ENCODE peak calls at places on chromosomes 5 and 9, in nine cellular contexts. One of them, this sample, is unnamed.

GRCh38 chr5:111697881-111698757 is 58.9 kb downstream of the NREP start:
- DNase-seq in HFFc6: peak; percentile 34
- DNase-seq in progenitor cell of endocrine pancreas: no peak
- DNase-seq in GM13976: no peak
- DNase-seq in colonic mucosa: no peak
- DNase-seq in spleen: no peak
- DNase-seq in H9: peak; percentile 59
- DNase-seq in EL: peak; percentile 43
- DNase-seq in fibroblast of pulmonary artery: peak; percentile 47
- DNase-seq in this sample: no peak

GRCh38 chr5:181138258-181138657 is 7.3 kb upstream of the OR2V1 start:
- DNase-seq in fibroblast of pulmonary artery: no peak
- DNase-seq in EL: peak; percentile 57
- DNase-seq in GM13976: no peak
- DNase-seq in H9: peak; percentile 59
- DNase-seq in progenitor cell of endocrine pancreas: no peak
- DNase-seq in colonic mucosa: no peak
- DNase-seq in spleen: no peak
- DNase-seq in HFFc6: peak; percentile 42
- DNase-seq in this sample: no peak

GRCh38 chr5:151238303-151238741 is 14.4 kb upstream of the CCDC69 start:
- DNase-seq in H9: peak; percentile 45
- DNase-seq in colonic mucosa: no peak
- DNase-seq in GM13976: peak; percentile 72
- DNase-seq in progenitor cell of endocrine pancreas: no peak
- DNase-seq in fibroblast of pulmonary artery: no peak
- DNase-seq in HFFc6: no peak
- DNase-seq in EL: no peak
- DNase-seq in spleen: peak; percentile 86
- DNase-seq in this sample: no peak

GRCh38 chr5:180848878-180849277 is 12.2 kb downstream of the ZFP62 start:
- DNase-seq in EL: no peak
- DNase-seq in GM13976: no peak
- DNase-seq in H9: no peak
- DNase-seq in fibroblast of pulmonary artery: no peak
- DNase-seq in progenitor cell of endocrine pancreas: no peak
- DNase-seq in colonic mucosa: no peak
- DNase-seq in spleen: no peak
- DNase-seq in HFFc6: no peak
- DNase-seq in this sample: no peak

GRCh38 chr5:643351-643801 is 31.2 kb downstream of the CEP72 start:
- DNase-seq in progenitor cell of endocrine pancreas: no peak
- DNase-seq in HFFc6: no peak
- DNase-seq in GM13976: no peak
- DNase-seq in EL: no peak
- DNase-seq in spleen: peak; percentile 75
- DNase-seq in H9: no peak
- DNase-seq in colonic mucosa: no peak
- DNase-seq in fibroblast of pulmonary artery: no peak
- DNase-seq in this sample: no peak

GRCh38 chr5:6543346-6543730 is 89.5 kb downstream of the NSUN2 start:
- DNase-seq in H9: no peak
- DNase-seq in spleen: no peak
- DNase-seq in GM13976: no peak
- DNase-seq in HFFc6: no peak
- DNase-seq in progenitor cell of endocrine pancreas: no peak
- DNase-seq in fibroblast of pulmonary artery: no peak
- DNase-seq in colonic mucosa: peak; percentile 5
- DNase-seq in EL: no peak
- DNase-seq in this sample: no peak

GRCh38 chr5:139795074-139796001 is at the start of gene PSD2:
- DNase-seq in colonic mucosa: no peak
- DNase-seq in HFFc6: no peak
- DNase-seq in progenitor cell of endocrine pancreas: no peak
- DNase-seq in fibroblast of pulmonary artery: no peak
- DNase-seq in H9: peak; percentile 51
- DNase-seq in EL: no peak
- DNase-seq in GM13976: peak; percentile 63
- DNase-seq in spleen: peak; percentile 64
- DNase-seq in this sample: no peak

GRCh38 chr9:127180457-127181314 is 58.3 kb upstream of the ANGPTL2 start:
- DNase-seq in GM13976: no peak
- DNase-seq in H9: peak; percentile 15
- DNase-seq in colonic mucosa: peak; percentile 12
- DNase-seq in HFFc6: no peak
- DNase-seq in progenitor cell of endocrine pancreas: peak; percentile 4
- DNase-seq in spleen: peak; percentile 55
- DNase-seq in fibroblast of pulmonary artery: no peak
- DNase-seq in EL: no peak
- DNase-seq in this sample: no peak

GRCh38 chr9:107173422-107174180 is 109.5 kb upstream of the RAD23B start:
- DNase-seq in progenitor cell of endocrine pancreas: no peak
- DNase-seq in colonic mucosa: no peak
- DNase-seq in HFFc6: no peak
- DNase-seq in H9: no peak
- DNase-seq in GM13976: no peak
- DNase-seq in spleen: no peak
- DNase-seq in EL: no peak
- DNase-seq in fibroblast of pulmonary artery: no peak
- DNase-seq in this sample: no peak

GRCh38 chr5:16932401-16932800 is 3.7 kb downstream of the MYO10 start:
- DNase-seq in EL: no peak
- DNase-seq in H9: no peak
- DNase-seq in progenitor cell of endocrine pancreas: no peak
- DNase-seq in HFFc6: no peak
- DNase-seq in spleen: no peak
- DNase-seq in colonic mucosa: peak; percentile 49
- DNase-seq in GM13976: no peak
- DNase-seq in fibroblast of pulmonary artery: no peak
- DNase-seq in this sample: no peak

GRCh38 chr5:170533383-170533782 is 29.6 kb downstream of the KCNIP1 start:
- DNase-seq in colonic mucosa: no peak
- DNase-seq in spleen: no peak
- DNase-seq in H9: no peak
- DNase-seq in HFFc6: no peak
- DNase-seq in GM13976: no peak
- DNase-seq in progenitor cell of endocrine pancreas: no peak
- DNase-seq in EL: no peak
- DNase-seq in fibroblast of pulmonary artery: no peak
- DNase-seq in this sample: no peak

GRCh38 chr5:179110528-179110927 is 50.4 kb downstream of the ZNF354C start:
- DNase-seq in colonic mucosa: no peak
- DNase-seq in H9: no peak
- DNase-seq in fibroblast of pulmonary artery: no peak
- DNase-seq in GM13976: no peak
- DNase-seq in HFFc6: no peak
- DNase-seq in spleen: peak; percentile 47
- DNase-seq in EL: no peak
- DNase-seq in progenitor cell of endocrine pancreas: no peak
- DNase-seq in this sample: no peak

GRCh38 chr9:117218951-117219350 is 195.9 kb downstream of the ASTN2 start:
- DNase-seq in EL: no peak
- DNase-seq in fibroblast of pulmonary artery: no peak
- DNase-seq in progenitor cell of endocrine pancreas: no peak
- DNase-seq in spleen: no peak
- DNase-seq in GM13976: no peak
- DNase-seq in HFFc6: no peak
- DNase-seq in colonic mucosa: no peak
- DNase-seq in H9: no peak
- DNase-seq in this sample: no peak

GRCh38 chr5:98933446-98934072 is 4.8 kb upstream of the CHD1 start:
- DNase-seq in progenitor cell of endocrine pancreas: no peak
- DNase-seq in EL: no peak
- DNase-seq in colonic mucosa: no peak
- DNase-seq in H9: no peak
- DNase-seq in GM13976: peak; percentile 40
- DNase-seq in fibroblast of pulmonary artery: no peak
- DNase-seq in spleen: no peak
- DNase-seq in HFFc6: no peak
- DNase-seq in this sample: no peak

GRCh38 chr5:56012281-56012963 is 17.7 kb upstream of the IL6ST start:
- DNase-seq in H9: no peak
- DNase-seq in HFFc6: peak; percentile 74
- DNase-seq in progenitor cell of endocrine pancreas: no peak
- DNase-seq in fibroblast of pulmonary artery: peak; percentile 74
- DNase-seq in colonic mucosa: peak; percentile 32
- DNase-seq in EL: peak; percentile 81
- DNase-seq in spleen: no peak
- DNase-seq in GM13976: no peak
- DNase-seq in this sample: no peak

GRCh38 chr9:129719135-129719534 is 33.7 kb downstream of the PTGES start:
- DNase-seq in spleen: no peak
- DNase-seq in colonic mucosa: no peak
- DNase-seq in HFFc6: no peak
- DNase-seq in H9: peak; percentile 77
- DNase-seq in fibroblast of pulmonary artery: no peak
- DNase-seq in progenitor cell of endocrine pancreas: no peak
- DNase-seq in EL: no peak
- DNase-seq in GM13976: no peak
- DNase-seq in this sample: no peak

GRCh38 chr5:122313941-122314340 is 1.9 kb downstream of the SNCAIP start:
- DNase-seq in fibroblast of pulmonary artery: no peak
- DNase-seq in H9: no peak
- DNase-seq in GM13976: no peak
- DNase-seq in colonic mucosa: no peak
- DNase-seq in progenitor cell of endocrine pancreas: no peak
- DNase-seq in HFFc6: no peak
- DNase-seq in EL: no peak
- DNase-seq in spleen: no peak
- DNase-seq in this sample: no peak

GRCh38 chr5:159669559-159669958 is 246.7 kb upstream of the ADRA1B start:
- DNase-seq in GM13976: no peak
- DNase-seq in EL: no peak
- DNase-seq in colonic mucosa: no peak
- DNase-seq in H9: no peak
- DNase-seq in progenitor cell of endocrine pancreas: no peak
- DNase-seq in spleen: no peak
- DNase-seq in HFFc6: no peak
- DNase-seq in fibroblast of pulmonary artery: no peak
- DNase-seq in this sample: no peak

GRCh38 chr5:174272671-174273070 is 227.2 kb downstream of the NSG2 start:
- DNase-seq in spleen: no peak
- DNase-seq in colonic mucosa: no peak
- DNase-seq in EL: no peak
- DNase-seq in H9: no peak
- DNase-seq in HFFc6: no peak
- DNase-seq in progenitor cell of endocrine pancreas: no peak
- DNase-seq in GM13976: no peak
- DNase-seq in fibroblast of pulmonary artery: no peak
- DNase-seq in this sample: no peak

GRCh38 chr5:73327908-73328455 is 120.6 kb downstream of the FOXD1 start:
- DNase-seq in GM13976: no peak
- DNase-seq in progenitor cell of endocrine pancreas: no peak
- DNase-seq in HFFc6: peak; percentile 58
- DNase-seq in fibroblast of pulmonary artery: no peak
- DNase-seq in EL: peak; percentile 70
- DNase-seq in spleen: no peak
- DNase-seq in colonic mucosa: no peak
- DNase-seq in H9: no peak
- DNase-seq in this sample: peak; percentile 56

GRCh38 chr5:67858470-67859096 is 357.0 kb upstream of the PIK3R1 start:
- DNase-seq in HFFc6: no peak
- DNase-seq in GM13976: no peak
- DNase-seq in EL: no peak
- DNase-seq in colonic mucosa: no peak
- DNase-seq in progenitor cell of endocrine pancreas: no peak
- DNase-seq in H9: no peak
- DNase-seq in fibroblast of pulmonary artery: no peak
- DNase-seq in spleen: no peak
- DNase-seq in this sample: no peak

GRCh38 chr9:36163049-36163839 is 5.9 kb upstream of the CCIN start:
- DNase-seq in EL: peak; percentile 71
- DNase-seq in GM13976: peak; percentile 12
- DNase-seq in HFFc6: no peak
- DNase-seq in colonic mucosa: no peak
- DNase-seq in progenitor cell of endocrine pancreas: no peak
- DNase-seq in H9: peak; percentile 92
- DNase-seq in spleen: no peak
- DNase-seq in fibroblast of pulmonary artery: peak; percentile 88
- DNase-seq in this sample: peak; percentile 33

GRCh38 chr9:113151696-113152630 is 1.2 kb downstream of the SLC31A2 start:
- DNase-seq in spleen: no peak
- DNase-seq in EL: no peak
- DNase-seq in colonic mucosa: no peak
- DNase-seq in fibroblast of pulmonary artery: no peak
- DNase-seq in H9: no peak
- DNase-seq in progenitor cell of endocrine pancreas: no peak
- DNase-seq in GM13976: no peak
- DNase-seq in HFFc6: no peak
- DNase-seq in this sample: no peak

GRCh38 chr5:151048526-151048925 is 28.1 kb downstream of the GPX3 start:
- DNase-seq in spleen: no peak
- DNase-seq in colonic mucosa: no peak
- DNase-seq in fibroblast of pulmonary artery: no peak
- DNase-seq in progenitor cell of endocrine pancreas: no peak
- DNase-seq in H9: peak; percentile 38
- DNase-seq in HFFc6: peak; percentile 29
- DNase-seq in EL: no peak
- DNase-seq in GM13976: no peak
- DNase-seq in this sample: no peak

GRCh38 chr5:113230711-113231652 is 203.8 kb downstream of the TSSK1B start:
- DNase-seq in H9: no peak
- DNase-seq in fibroblast of pulmonary artery: no peak
- DNase-seq in GM13976: no peak
- DNase-seq in EL: peak; percentile 39
- DNase-seq in colonic mucosa: no peak
- DNase-seq in HFFc6: peak; percentile 5
- DNase-seq in spleen: no peak
- DNase-seq in progenitor cell of endocrine pancreas: no peak
- DNase-seq in this sample: peak; percentile 49

GRCh38 chr5:169629847-169630548 is 7.1 kb upstream of the DOCK2 start:
- DNase-seq in GM13976: no peak
- DNase-seq in H9: no peak
- DNase-seq in EL: peak; percentile 97
- DNase-seq in HFFc6: peak; percentile 88
- DNase-seq in colonic mucosa: no peak
- DNase-seq in fibroblast of pulmonary artery: peak; percentile 84
- DNase-seq in progenitor cell of endocrine pancreas: no peak
- DNase-seq in spleen: no peak
- DNase-seq in this sample: peak; percentile 62